ENCODE peak calls at places on chromosome 11, in eight cellular contexts. W is psoas muscle, K is right lobe of liver, V is ELF-1, Z is EH, R is small intestine, X is activated T-cell treated with anti-CD3 and anti-CD28 coated beads for 1 hour, D is NCI-H1105 treated with DMSO at 0.1 percent for 48 hours. C is an unnamed sample.

GRCh38 chr11:8221917-8222316 is 41.8 kb downstream of the LMO1 start:
- DNase-seq in W (no peak), D (no peak), X (no peak), Z (no peak), K (no peak), R (no peak), V (no peak), C (no peak)

GRCh38 chr11:95104121-95104830 is 14.6 kb downstream of the ENDOD1 start:
- DNase-seq in X (no peak), Z (no peak), W (no peak), R (no peak), K (no peak), V (no peak), D (no peak), C (no peak)

GRCh38 chr11:69157822-69158231 is 2.1 kb downstream of the SMIM38 start:
- DNase-seq in X (no peak), K (no peak), Z (no peak), W (no peak), V (no peak), R (no peak), D (no peak), C (no peak)

GRCh38 chr11:85643255-85643654 is 4.5 kb upstream of the TMEM126A start:
- DNase-seq in X (no peak), D (no peak), K (no peak), Z (no peak), R (peak), V (peak), W (no peak), C (no peak)

GRCh38 chr11:2571598-2572281 is 126.9 kb downstream of the KCNQ1 start:
- DNase-seq in V (no peak), Z (no peak), D (no peak), K (peak), X (no peak), W (peak), R (no peak), C (no peak)

GRCh38 chr11:737366-737765 is 9.9 kb upstream of the TALDO1 start:
- DNase-seq in X (no peak), K (no peak), R (no peak), Z (no peak), D (no peak), V (no peak), W (no peak), C (no peak)

GRCh38 chr11:71459076-71459766 is 6.2 kb downstream of the NADSYN1 start:
- DNase-seq in W (no peak), V (no peak), R (no peak), D (no peak), Z (no peak), K (peak), X (no peak), C (no peak)

GRCh38 chr11:83543918-83544491 is 257.8 kb upstream of the CCDC90B start:
- DNase-seq in R (peak), W (no peak), D (no peak), K (no peak), V (no peak), Z (no peak), X (no peak), C (no peak)

GRCh38 chr11:2213890-2214526 is 42.4 kb upstream of the TH start:
- DNase-seq in Z (no peak), V (no peak), X (no peak), W (no peak), K (no peak), D (no peak), R (no peak), C (no peak)